ENCODE peak calls at places on chromosome 17, in seven cellular contexts. D, A, Y, H, L, T and C are unnamed samples.
A peak's percentile ranks its signal among the peaks of the same experiment; 100 is the strongest.

GRCh38 chr17:6346387-6346786 is 88.5 kb downstream of the AIPL1 start:
- DNase-seq in D (no peak), A (no peak), Y (no peak), H (no peak), L (no peak), T (no peak), C (no peak)

GRCh38 chr17:9120471-9120870 is 99.2 kb downstream of the NTN1 start:
- DNase-seq in D (no peak), A (peak; percentile 91), Y (no peak), H (no peak), L (peak; percentile 85), T (no peak), C (no peak)

GRCh38 chr17:27608330-27609230 is 22.4 kb upstream of the LGALS9 start:
- DNase-seq in D (no peak), A (no peak), Y (no peak), H (no peak), L (no peak), T (no peak), C (no peak)

GRCh38 chr17:48604770-48605329 is at the start of gene HOXB6:
- DNase-seq in D (peak; percentile 84), A (no peak), Y (peak; percentile 55), H (peak; percentile 65), L (no peak), T (no peak), C (no peak)

GRCh38 chr17:2259769-2260536 is 43.6 kb downstream of the SMG6 start:
- DNase-seq in D (no peak), A (no peak), Y (no peak), H (no peak), L (no peak), T (peak; percentile 46), C (no peak)

GRCh38 chr17:21262259-21262993 is 9.2 kb upstream of the NATD1 start:
- DNase-seq in D (no peak), A (peak; percentile 70), Y (no peak), H (no peak), L (no peak), T (no peak), C (no peak)

GRCh38 chr17:75153854-75154194 is 488 bp downstream of the JPT1 start:
- DNase-seq in D (no peak), A (peak; percentile 70), Y (no peak), H (peak; percentile 14), L (no peak), T (peak; percentile 23), C (peak; percentile 47)

GRCh38 chr17:47064684-47065083 is 85.6 kb upstream of the RPRML start:
- DNase-seq in D (no peak), A (no peak), Y (no peak), H (no peak), L (no peak), T (no peak), C (no peak)

GRCh38 chr17:45016237-45016636 is 35.2 kb downstream of the DCAKD start:
- DNase-seq in D (no peak), A (no peak), Y (no peak), H (no peak), L (no peak), T (no peak), C (no peak)

GRCh38 chr17:5122586-5123342 is 6.9 kb downstream of the USP6 start:
- DNase-seq in D (no peak), A (peak; percentile 86), Y (no peak), H (no peak), L (peak; percentile 56), T (peak; percentile 12), C (peak; percentile 20)

GRCh38 chr17:57898487-57899311 is 48.9 kb upstream of the MRPS23 start:
- DNase-seq in D (no peak), A (peak; percentile 96), Y (no peak), H (peak; percentile 80), L (peak; percentile 80), T (peak; percentile 73), C (no peak)

GRCh38 chr17:47244697-47245096 is 8.9 kb upstream of the ITGB3 start:
- DNase-seq in D (no peak), A (no peak), Y (no peak), H (no peak), L (no peak), T (no peak), C (no peak)

GRCh38 chr17:42163113-42163512 is 8.3 kb upstream of the RAB5C start:
- DNase-seq in D (peak; percentile 53), A (peak; percentile 95), Y (no peak), H (no peak), L (peak; percentile 87), T (no peak), C (no peak)

GRCh38 chr17:68035131-68035522 is 408 bp upstream of the KPNA2 start:
- DNase-seq in D (peak; percentile 94), A (peak; percentile 98), Y (no peak), H (no peak), L (peak; percentile 93), T (peak; percentile 89), C (peak; percentile 73)

GRCh38 chr17:72931163-72931562 is 161.3 kb downstream of the SLC39A11 start:
- DNase-seq in D (no peak), A (peak; percentile 62), Y (no peak), H (no peak), L (no peak), T (no peak), C (no peak)

GRCh38 chr17:45029758-45030423 is 21.5 kb downstream of the DCAKD start:
- DNase-seq in D (no peak), A (no peak), Y (no peak), H (no peak), L (no peak), T (no peak), C (no peak)

GRCh38 chr17:8563981-8564602 is 66.4 kb downstream of the MYH10 start:
- DNase-seq in D (no peak), A (no peak), Y (no peak), H (no peak), L (no peak), T (no peak), C (no peak)

GRCh38 chr17:8696456-8696855 is 48.2 kb downstream of the CCDC42 start:
- DNase-seq in D (no peak), A (peak; percentile 68), Y (no peak), H (no peak), L (peak; percentile 28), T (no peak), C (no peak)

GRCh38 chr17:39674702-39675389 is 6.6 kb downstream of the PNMT start:
- DNase-seq in D (peak; percentile 100), A (peak; percentile 86), Y (no peak), H (no peak), L (no peak), T (no peak), C (no peak)

GRCh38 chr17:76273435-76273921 is 8.3 kb downstream of the UBALD2 start:
- DNase-seq in D (no peak), A (no peak), Y (no peak), H (no peak), L (no peak), T (no peak), C (no peak)

GRCh38 chr17:20009052-20009301 is 182 bp upstream of the SPECC1 start:
- DNase-seq in D (no peak), A (no peak), Y (peak; percentile 5), H (no peak), L (no peak), T (no peak), C (no peak)

GRCh38 chr17:48522031-48522593 is 8.7 kb downstream of the HOXB1 start:
- DNase-seq in D (peak; percentile 76), A (peak; percentile 70), Y (no peak), H (no peak), L (peak; percentile 34), T (peak; percentile 43), C (no peak)

GRCh38 chr17:47239663-47240374 is 13.8 kb upstream of the ITGB3 start:
- DNase-seq in D (peak; percentile 89), A (no peak), Y (peak; percentile 100), H (peak; percentile 96), L (no peak), T (peak; percentile 58), C (no peak)

DNA sequence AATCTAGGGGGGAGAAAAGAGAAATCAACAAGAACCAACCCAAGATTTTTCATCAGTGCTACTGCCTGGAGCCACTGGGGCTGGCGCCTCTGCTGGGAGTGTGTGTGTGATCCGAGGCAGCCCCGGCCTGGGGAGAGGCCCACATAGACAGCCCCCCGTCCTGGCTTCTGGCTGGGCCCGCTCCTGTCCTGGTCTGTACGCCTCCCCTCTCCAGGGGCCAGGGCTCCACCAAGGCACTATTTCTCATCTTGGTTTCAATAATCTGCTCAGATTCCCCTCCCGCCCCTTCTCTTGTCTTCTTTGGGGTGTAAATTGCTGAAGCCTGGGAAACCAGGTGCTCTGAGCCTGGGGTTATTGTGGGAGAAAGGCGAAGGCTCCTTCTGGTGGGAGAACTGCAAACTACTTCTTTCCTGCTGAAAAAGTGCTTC is 7.8 kb downstream of the BAHCC1 start:
- DNase-seq in D (no peak), A (peak; percentile 85), Y (no peak), H (no peak), L (peak; percentile 42), T (no peak), C (no peak)
- TF ChIP-seq CTCF in D (no peak), A (peak; percentile 47), Y (no peak), H (no peak), L (no peak), T (peak; percentile 23), C (peak; percentile 8)

GRCh38 chr17:16923097-16923903 is 48.6 kb downstream of the TNFRSF13B start:
- DNase-seq in D (no peak), A (peak; percentile 42), Y (no peak), H (no peak), L (peak; percentile 6), T (no peak), C (no peak)

GRCh38 chr17:16924701-16925440 is 47.0 kb downstream of the TNFRSF13B start:
- DNase-seq in D (no peak), A (no peak), Y (no peak), H (no peak), L (peak; percentile 3), T (no peak), C (no peak)

GRCh38 chr17:16923904-16924700 is 47.8 kb downstream of the TNFRSF13B start:
- DNase-seq in D (no peak), A (peak; percentile 45), Y (no peak), H (no peak), L (peak; percentile 5), T (no peak), C (no peak)

GRCh38 chr17:16920628-16921020 is 51.3 kb downstream of the TNFRSF13B start:
- DNase-seq in D (no peak), A (peak; percentile 43), Y (no peak), H (no peak), L (peak; percentile 1), T (no peak), C (no peak)

GRCh38 chr17:16922386-16923096 is 49.4 kb downstream of the TNFRSF13B start:
- DNase-seq in D (no peak), A (peak; percentile 38), Y (no peak), H (no peak), L (no peak), T (no peak), C (no peak)
- TF ChIP-seq CTCF in D (no peak), A (peak; percentile 41), Y (no peak), H (no peak), L (no peak), T (no peak), C (no peak)

GRCh38 chr17:7393613-7394451 is 493 bp downstream of the PLSCR3 start:
- DNase-seq in D (peak; percentile 28), A (peak; percentile 90), Y (no peak), H (no peak), L (peak; percentile 73), T (no peak), C (peak; percentile 32)
- TF ChIP-seq CTCF in D (no peak), A (peak; percentile 63), Y (peak; percentile 36), H (no peak), L (no peak), T (no peak), C (peak; percentile 45)

GRCh38 chr17:70624208-70624607 is 454.9 kb downstream of the KCNJ2 start:
- DNase-seq in D (no peak), A (no peak), Y (no peak), H (peak; percentile 15), L (no peak), T (no peak), C (no peak)

GRCh38 chr17:70629902-70630301 is 460.6 kb downstream of the KCNJ2 start:
- DNase-seq in D (no peak), A (no peak), Y (no peak), H (no peak), L (no peak), T (no peak), C (no peak)
- TF ChIP-seq CTCF in D (no peak), A (no peak), Y (no peak), H (peak; percentile 24), L (no peak), T (no peak), C (peak; percentile 11)